ENCODE peak calls at places on chromosome 4, in five cellular contexts. Y, F, H, V and O are unnamed samples.

GRCh38 chr4:154606728-154607723 is 5.4 kb downstream of the FGG start:
- DNase-seq in F (no peak), V (no peak), H (no peak), Y (no peak), O (no peak)

GRCh38 chr4:118348886-118349285 is 3.9 kb downstream of the PRSS12 start:
- DNase-seq in V (no peak), H (no peak), Y (peak; percentile 82), F (no peak), O (no peak)

GRCh38 chr4:113952452-113953029 is 26.9 kb downstream of the ARSJ start:
- DNase-seq in Y (no peak), F (no peak), V (peak; percentile 62), H (no peak), O (no peak)

GRCh38 chr4:77196866-77197265 is 39.9 kb downstream of the CCNG2 start:
- DNase-seq in V (no peak), F (no peak), H (no peak), Y (no peak), O (no peak)

GRCh38 chr4:156771171-156771837 is 200.3 kb downstream of the PDGFC start:
- DNase-seq in H (no peak), V (peak; percentile 69), Y (no peak), F (peak; percentile 41), O (no peak)

GRCh38 chr4:1357356-1358248 is 10.6 kb downstream of the UVSSA start:
- DNase-seq in V (no peak), H (no peak), Y (no peak), F (no peak), O (no peak)

GRCh38 chr4:78720151-78720726 is 55.9 kb upstream of the BMP2K start:
- DNase-seq in H (no peak), V (no peak), Y (no peak), F (no peak), O (no peak)

GRCh38 chr4:158858410-158859189 is 89.8 kb downstream of the FNIP2 start:
- DNase-seq in V (peak; percentile 71), F (no peak), H (no peak), Y (no peak), O (no peak)

GRCh38 chr4:110160616-110161015 is 37.8 kb downstream of the ELOVL6 start:
- DNase-seq in V (no peak), H (no peak), Y (no peak), F (no peak), O (no peak)

GRCh38 chr4:5710065-5710961 is 688 bp upstream of the EVC start:
- DNase-seq in F (no peak), Y (no peak), V (peak; percentile 18), H (no peak), O (no peak)

GRCh38 chr4:67198757-67199156 is 346.5 kb downstream of the CENPC start:
- DNase-seq in V (no peak), Y (no peak), F (no peak), H (no peak), O (no peak)

GRCh38 chr4:11439836-11440235 is 11.1 kb upstream of the HS3ST1 start:
- DNase-seq in V (no peak), F (no peak), Y (no peak), H (no peak), O (no peak)

GRCh38 chr4:90127706-90128345 is 632 bp downstream of the CCSER1 start:
- DNase-seq in Y (no peak), H (no peak), V (no peak), F (peak; percentile 50), O (no peak)

GRCh38 chr4:138251904-138252303 is 9.8 kb upstream of the SLC7A11 start:
- DNase-seq in F (no peak), Y (no peak), H (no peak), V (no peak), O (no peak)

GRCh38 chr4:18859468-18859867 is 837.9 kb upstream of the LCORL start:
- DNase-seq in H (no peak), Y (no peak), V (no peak), F (no peak), O (no peak)

GRCh38 chr4:153181293-153182080 is 22.8 kb upstream of the TRIM2 start:
- DNase-seq in H (no peak), V (peak; percentile 27), F (no peak), Y (no peak), O (peak; percentile 79)

GRCh38 chr4:146182450-146182849 is 6.9 kb downstream of the LSM6 start:
- DNase-seq in F (no peak), H (no peak), V (no peak), Y (no peak), O (no peak)
- TF ChIP-seq POLR2A in F (no peak), H (no peak), V (no peak), Y (no peak), O (no peak)

GRCh38 chr4:59374416-59374815 is 1825.7 kb upstream of the ADGRL3 start:
- DNase-seq in H (no peak), V (no peak), F (no peak), Y (no peak), O (no peak)
- TF ChIP-seq CTCF in H (no peak), V (no peak), F (no peak), Y (no peak), O (no peak)

DNA sequence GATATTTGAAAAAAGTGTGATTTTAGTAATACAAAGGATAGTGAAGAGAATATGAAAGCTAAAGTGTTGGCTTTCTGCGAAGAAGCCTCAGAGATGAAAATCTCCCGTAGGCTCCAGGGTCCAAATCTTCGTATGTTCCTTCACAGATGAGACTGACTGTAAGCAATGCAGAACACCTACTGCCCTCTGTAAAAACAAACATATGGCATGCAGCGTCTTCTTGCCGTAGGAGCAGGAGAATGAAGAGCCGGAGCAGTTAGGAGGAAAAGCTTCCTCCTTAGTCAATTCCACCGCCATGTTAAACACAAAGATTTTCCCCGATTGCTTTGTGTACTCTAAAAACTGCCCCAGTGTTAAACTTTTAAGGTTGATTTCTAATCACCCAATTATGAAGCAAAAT is 22.5 kb downstream of the RWDD4 start:
- DNase-seq in H (no peak), V (no peak), F (no peak), Y (peak; percentile 14), O (no peak)
- H3K4me3 ChIP-seq in H (no peak overlapping the region), V (no peak overlapping the region), F (peak overlapping the region; percentile 16), Y (peak overlapping the region; percentile 26), O (no peak overlapping the region)

GRCh38 chr4:184474261-184475095 is at the start of gene IRF2:
- DNase-seq in F (peak; percentile 97), Y (peak; percentile 98), V (peak; percentile 97), H (peak; percentile 91), O (peak; percentile 99)
- TF ChIP-seq POLR2A in F (no peak), Y (peak; percentile 98), V (peak; percentile 84), H (peak; percentile 91), O (no peak)